ENCODE peak calls at places on chromosome 13, in eight cellular contexts. J, D, T, V, N, H, A and Y are unnamed samples.

GRCh38 chr13:79525458-79525857 is 44.5 kb downstream of the NDFIP2 start:
- DNase-seq in T (no peak), H (peak; percentile 15), A (no peak), N (peak; percentile 9), J (no peak), D (no peak), V (no peak), Y (no peak)

GRCh38 chr13:45327253-45327954 is 13.6 kb downstream of the TPT1 start:
- DNase-seq in J (no peak), N (no peak), H (no peak), A (no peak), V (no peak), D (no peak), T (no peak), Y (no peak)

GRCh38 chr13:109979186-109979585 is 192.8 kb upstream of the IRS2 start:
- DNase-seq in J (no peak), D (no peak), T (no peak), H (no peak), A (no peak), N (no peak), V (no peak), Y (no peak)

GRCh38 chr13:73778242-73778864 is 355.9 kb downstream of the KLF12 start:
- DNase-seq in A (no peak), N (no peak), J (no peak), T (no peak), D (no peak), V (no peak), H (no peak), Y (no peak)

GRCh38 chr13:97413694-97414093 is 20.3 kb upstream of the RAP2A start:
- DNase-seq in T (no peak), A (no peak), J (no peak), N (no peak), V (no peak), D (no peak), H (no peak), Y (no peak)

GRCh38 chr13:93740334-93740733 is 513.7 kb downstream of the GPC6 start:
- DNase-seq in V (no peak), J (no peak), H (no peak), T (no peak), D (no peak), A (no peak), N (no peak), Y (no peak)

GRCh38 chr13:58953638-58954037 is 1210.1 kb downstream of the DIAPH3 start:
- DNase-seq in H (no peak), V (no peak), J (no peak), T (no peak), A (no peak), N (no peak), D (no peak), Y (no peak)

GRCh38 chr13:100515410-100515800 is 73.2 kb downstream of the GGACT start:
- DNase-seq in D (no peak), H (no peak), T (no peak), J (no peak), V (no peak), A (no peak), N (no peak), Y (no peak)

GRCh38 chr13:24681930-24682329 is 1.7 kb downstream of the ATP12A start:
- DNase-seq in T (no peak), N (no peak), H (no peak), A (no peak), J (no peak), V (no peak), D (no peak), Y (no peak)

GRCh38 chr13:99227909-99228688 is 27.4 kb downstream of the UBAC2 start:
- DNase-seq in J (no peak), D (no peak), H (no peak), N (no peak), V (no peak), T (no peak), A (no peak), Y (no peak)

GRCh38 chr13:112657850-112658445 is 31.9 kb upstream of the ATP11A start:
- DNase-seq in T (no peak), V (no peak), N (peak; percentile 87), J (no peak), D (no peak), H (peak; percentile 75), A (no peak), Y (no peak)

GRCh38 chr13:23570099-23570926 is at the start of gene TNFRSF19:
- DNase-seq in H (peak; percentile 95), T (no peak), V (no peak), D (no peak), N (peak; percentile 77), A (no peak), J (peak; percentile 71), Y (peak; percentile 70)

GRCh38 chr13:45674908-45675307 is 27.2 kb upstream of the CBY2 start:
- DNase-seq in A (no peak), V (peak; percentile 55), J (no peak), D (no peak), N (peak; percentile 92), H (peak; percentile 94), T (no peak), Y (peak; percentile 74)

GRCh38 chr13:23993439-23993980 is 96.2 kb upstream of the C1QTNF9B start:
- DNase-seq in N (peak; percentile 13), J (no peak), D (no peak), H (peak; percentile 24), T (no peak), V (no peak), A (no peak), Y (no peak)

GRCh38 chr13:45300190-45300985 is 40.6 kb downstream of the TPT1 start:
- DNase-seq in V (no peak), T (no peak), N (no peak), H (no peak), J (no peak), A (no peak), D (no peak), Y (no peak)

GRCh38 chr13:23822252-23822824 is 66.9 kb downstream of the MIPEP start:
- DNase-seq in V (no peak), A (no peak), H (no peak), N (no peak), J (no peak), T (no peak), D (no peak), Y (no peak)

GRCh38 chr13:99969934-99970760 is 1.4 kb downstream of the ZIC5 start:
- DNase-seq in V (no peak), D (no peak), T (no peak), N (no peak), J (no peak), A (peak; percentile 67), H (no peak), Y (no peak)

GRCh38 chr13:59770451-59770850 is 393.3 kb downstream of the DIAPH3 start:
- DNase-seq in D (no peak), V (no peak), J (no peak), T (no peak), N (no peak), A (no peak), H (no peak), Y (no peak)

GRCh38 chr13:19818223-19818842 is 35.6 kb upstream of the PSPC1 start:
- DNase-seq in D (peak; percentile 7), J (peak; percentile 31), N (no peak), T (peak; percentile 12), H (no peak), A (peak; percentile 75), V (no peak), Y (no peak)

GRCh38 chr13:94329277-94329676 is 150.2 kb downstream of the DCT start:
- DNase-seq in N (no peak), D (no peak), H (peak; percentile 62), A (no peak), V (no peak), T (no peak), J (no peak), Y (peak; percentile 89)

GRCh38 chr13:98691360-98691759 is 61.1 kb downstream of the SLC15A1 start:
- DNase-seq in A (no peak), H (no peak), N (no peak), V (no peak), T (no peak), J (no peak), D (no peak), Y (no peak)

GRCh38 chr13:106372199-106373160 is 163.0 kb downstream of the EFNB2 start:
- DNase-seq in D (no peak), T (no peak), N (peak; percentile 69), J (no peak), A (no peak), V (no peak), H (peak; percentile 90), Y (no peak)

GRCh38 chr13:106471957-106472543 is 63.4 kb downstream of the EFNB2 start:
- DNase-seq in H (peak; percentile 92), N (peak; percentile 91), T (no peak), V (peak; percentile 58), J (peak; percentile 64), A (no peak), D (no peak), Y (no peak)

GRCh38 chr13:107493271-107493670 is 722.1 kb downstream of the LIG4 start:
- DNase-seq in J (no peak), V (no peak), A (no peak), N (no peak), T (no peak), H (no peak), D (no peak), Y (no peak)